ENCODE peak calls at places on chromosomes 3 and 15, in four cellular contexts. J is PC-9, Q is neuronal stem cell, Y is heart right ventricle. S is an unnamed sample.

GRCh38 chr3:133303430-133303829 is 96.4 kb upstream of the BFSP2 start:
- DNase-seq in J (no peak), Q (no peak), Y (no peak), S (no peak)

GRCh38 chr15:72782274-72782992 is 1.1 kb downstream of the ADPGK start:
- DNase-seq in Q (no peak), Y (no peak), J (no peak), S (no peak)

GRCh38 chr15:52651868-52652267 is 27.3 kb downstream of the ATOSA start:
- DNase-seq in Q (peak; percentile 61), Y (peak; percentile 33), J (no peak), S (peak; percentile 27)

GRCh38 chr3:187403768-187404270 is 35.6 kb downstream of the RTP4 start:
- DNase-seq in Q (no peak), Y (no peak), J (peak; percentile 68), S (no peak)

GRCh38 chr3:71930056-71930991 is 145.4 kb upstream of the PROK2 start:
- DNase-seq in Q (peak; percentile 30), Y (no peak), J (no peak), S (peak; percentile 8)

GRCh38 chr3:58414538-58415197 is 19.0 kb downstream of the PDHB start:
- DNase-seq in Y (peak; percentile 38), Q (peak; percentile 33), J (peak; percentile 34), S (no peak)

GRCh38 chr3:123792473-123793201 is 91.5 kb downstream of the MYLK start:
- DNase-seq in Q (no peak), J (peak; percentile 55), Y (no peak), S (no peak)

GRCh38 chr3:144221771-144222170 is 250.1 kb downstream of the DIPK2A start:
- DNase-seq in Y (no peak), J (no peak), Q (no peak), S (no peak)

GRCh38 chr3:181623924-181624694 is 87.6 kb upstream of the SOX2 start:
- DNase-seq in J (peak; percentile 70), Q (no peak), Y (no peak), S (no peak)

GRCh38 chr15:73799466-73799865 is 46.3 kb upstream of the INSYN1 start:
- DNase-seq in Y (no peak), J (peak; percentile 60), Q (no peak), S (no peak)

GRCh38 chr3:47365213-47366153 is 15.3 kb upstream of the PTPN23 start:
- DNase-seq in J (no peak), Y (no peak), Q (no peak), S (no peak)

GRCh38 chr15:44728576-44729393 is 7.5 kb upstream of the TRIM69 start:
- DNase-seq in J (peak; percentile 92), Q (peak; percentile 75), Y (peak; percentile 92), S (peak; percentile 87)

GRCh38 chr15:64046347-64047153 is at the start of gene DAPK2:
- DNase-seq in J (peak; percentile 83), Q (peak; percentile 70), Y (peak; percentile 83), S (peak; percentile 47)
- H3K27ac ChIP-seq in J (no peak within 1 kb of the TSS), Q (no peak within 1 kb of the TSS), Y (peak within 1 kb of the TSS; percentile 79), S (no peak within 1 kb of the TSS)

DNA sequence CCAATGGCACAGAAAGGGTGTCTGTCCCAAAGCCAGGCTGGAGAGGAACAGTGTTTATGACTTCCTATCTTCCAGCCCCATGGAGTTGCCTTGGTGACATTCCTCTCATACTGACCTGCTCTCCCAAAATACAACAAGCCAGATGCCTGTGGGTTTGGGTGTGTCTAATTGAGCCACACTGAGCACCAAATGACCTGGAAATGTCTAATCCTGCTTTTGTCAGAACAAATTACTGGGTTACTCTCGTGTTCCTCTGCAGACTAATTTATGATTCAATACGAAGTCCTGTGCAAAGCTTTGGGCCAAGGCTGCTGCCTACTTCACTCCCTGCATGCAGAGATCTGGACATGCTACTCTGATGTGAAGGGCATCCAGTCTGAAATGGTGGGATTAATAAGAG is 98.1 kb upstream of the STRIT1 start:
- DNase-seq in Q (peak; percentile 39), Y (no peak), J (peak; percentile 75), S (no peak)
- H3K27ac ChIP-seq in Q (peak overlapping the region; percentile 48), Y (peak overlapping the region; percentile 50), J (peak overlapping the region; percentile 3), S (no peak overlapping the region)

GRCh38 chr3:183688869-183689268 is 8.7 kb upstream of the YEATS2 start:
- DNase-seq in J (no peak), Y (no peak), Q (no peak), S (no peak)
- H3K27ac ChIP-seq in J (no peak overlapping the region), Y (no peak overlapping the region), Q (no peak overlapping the region), S (no peak overlapping the region)

GRCh38 chr15:84598993-84599392 is 1.8 kb upstream of the ZSCAN2 start:
- DNase-seq in Q (no peak), J (peak; percentile 27), Y (no peak), S (peak; percentile 37)
- H3K27ac ChIP-seq in Q (no peak overlapping the region), J (no peak overlapping the region), Y (no peak overlapping the region), S (no peak overlapping the region)

GRCh38 chr3:152359385-152360248 is 90.9 kb downstream of the MBNL1 start:
- DNase-seq in Y (no peak), Q (no peak), J (peak; percentile 3), S (no peak)
- H3K27ac ChIP-seq in Y (no peak overlapping the region), Q (no peak overlapping the region), J (peak overlapping the region; percentile 46), S (no peak overlapping the region)

GRCh38 chr3:10085738-10086137 is 22.3 kb downstream of the FANCD2OS start:
- DNase-seq in Y (no peak), Q (no peak), J (peak; percentile 14), S (no peak)
- H3K27ac ChIP-seq in Y (no peak overlapping the region), Q (no peak overlapping the region), J (peak overlapping the region; percentile 55), S (no peak overlapping the region)

DNA sequence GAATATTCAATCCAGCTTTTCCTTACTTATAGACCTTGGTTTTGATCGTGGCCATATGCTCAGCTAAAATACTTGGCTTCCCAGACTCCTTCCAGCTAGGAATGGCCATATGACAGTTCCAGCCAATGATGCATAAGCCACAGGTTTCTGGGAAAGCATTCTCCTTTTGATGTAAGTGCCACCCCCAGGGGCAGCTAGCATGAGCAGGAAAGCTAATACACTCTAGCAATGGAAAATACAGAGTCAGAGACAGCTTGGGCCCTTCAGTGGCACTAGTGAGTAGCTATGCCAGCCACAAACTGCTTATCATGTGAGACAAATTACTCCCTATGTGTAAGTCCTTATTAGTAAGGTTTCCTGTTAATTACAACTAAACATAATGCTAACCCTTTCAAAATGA is 26.7 kb downstream of the TBC1D2B start:
- DNase-seq in J (no peak), Y (no peak), Q (no peak), S (no peak)
- H3K27ac ChIP-seq in J (no peak overlapping the region), Y (no peak overlapping the region), Q (no peak overlapping the region), S (no peak overlapping the region)

GRCh38 chr3:177039875-177040274 is 157.4 kb downstream of the TBL1XR1 start:
- DNase-seq in Y (no peak), J (no peak), Q (no peak), S (no peak)
- H3K27ac ChIP-seq in Y (peak overlapping the region; percentile 44), J (peak overlapping the region; percentile 47), Q (no peak overlapping the region), S (peak overlapping the region; percentile 21)

GRCh38 chr3:34955684-34956083 is 683.6 kb upstream of the ARPP21 start:
- DNase-seq in Y (no peak), J (no peak), Q (no peak), S (no peak)
- H3K27ac ChIP-seq in Y (no peak overlapping the region), J (no peak overlapping the region), Q (no peak overlapping the region), S (no peak overlapping the region)

DNA sequence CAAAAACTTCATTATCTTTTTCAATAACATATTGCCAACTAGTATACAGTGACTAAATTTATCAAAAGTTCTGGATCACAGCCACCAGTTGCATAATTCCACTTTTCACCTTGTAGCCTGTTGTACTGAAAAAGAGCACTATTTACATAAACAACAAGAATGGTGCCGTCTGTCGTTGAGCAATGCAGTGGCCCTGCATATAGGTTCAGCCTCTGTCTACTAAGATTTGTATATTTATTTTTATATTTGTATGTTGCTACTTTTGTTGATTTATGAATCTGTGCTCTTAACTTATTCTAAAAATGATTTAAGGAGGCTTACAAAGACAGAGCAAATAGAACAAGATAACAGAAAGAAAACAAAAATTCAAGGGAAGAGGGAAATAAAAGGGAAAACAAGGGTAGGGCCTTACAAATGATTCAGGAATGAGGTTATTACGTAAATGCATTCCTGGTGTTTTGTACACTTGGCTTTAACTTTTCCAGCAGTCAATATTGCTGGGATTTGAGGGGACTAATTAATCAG is 257.6 kb upstream of the STT3B start:
- DNase-seq in J (peak; percentile 29), Y (no peak), Q (no peak), S (no peak)
- H3K27ac ChIP-seq in J (peak overlapping the region; percentile 83), Y (peak overlapping the region; percentile 38), Q (no peak overlapping the region), S (no peak overlapping the region)